ENCODE peak calls at places on chromosomes 4 and X, in six cellular contexts. One of them, this sample, is unnamed.

GRCh38 chr4:2412534-2412884 is 5.9 kb downstream of the ZFYVE28 start:
- DNase-seq in HepG2: no peak
- DNase-seq in IMR-90: no peak
- DNase-seq in transverse colon: peak
- DNase-seq in heart left ventricle: no peak
- DNase-seq in sigmoid colon: no peak
- DNase-seq in this sample: no peak

GRCh38 chr4:126269106-126269505 is 954.4 kb downstream of the FAT4 start:
- DNase-seq in HepG2: no peak
- DNase-seq in IMR-90: peak
- DNase-seq in transverse colon: no peak
- DNase-seq in heart left ventricle: peak
- DNase-seq in sigmoid colon: no peak
- DNase-seq in this sample: no peak

GRCh38 chrX:127313638-127314037 is 494.1 kb downstream of the PRR32 start:
- DNase-seq in HepG2: no peak
- DNase-seq in IMR-90: no peak
- DNase-seq in transverse colon: no peak
- DNase-seq in heart left ventricle: no peak
- DNase-seq in sigmoid colon: no peak
- DNase-seq in this sample: no peak

GRCh38 chr4:134911941-134912340 is 710.4 kb upstream of the PABPC4L start:
- DNase-seq in HepG2: no peak
- DNase-seq in IMR-90: no peak
- DNase-seq in transverse colon: no peak
- DNase-seq in heart left ventricle: no peak
- DNase-seq in sigmoid colon: no peak
- DNase-seq in this sample: no peak

GRCh38 chr4:158018090-158018808 is 154.6 kb downstream of the GASK1B start:
- DNase-seq in HepG2: no peak
- DNase-seq in IMR-90: no peak
- DNase-seq in transverse colon: no peak
- DNase-seq in heart left ventricle: no peak
- DNase-seq in sigmoid colon: no peak
- DNase-seq in this sample: no peak

GRCh38 chr4:163544407-163545038 is 50.0 kb downstream of the TMA16 start:
- DNase-seq in HepG2: peak
- DNase-seq in IMR-90: peak
- DNase-seq in transverse colon: peak
- DNase-seq in heart left ventricle: peak
- DNase-seq in sigmoid colon: peak
- DNase-seq in this sample: peak

GRCh38 chr4:2800691-2801596 is 8.1 kb downstream of the SH3BP2 start:
- DNase-seq in HepG2: peak
- DNase-seq in IMR-90: peak
- DNase-seq in transverse colon: peak
- DNase-seq in heart left ventricle: peak
- DNase-seq in sigmoid colon: peak
- DNase-seq in this sample: peak

GRCh38 chrX:111387470-111387869 is 24.5 kb downstream of the DCX start:
- DNase-seq in HepG2: no peak
- DNase-seq in IMR-90: no peak
- DNase-seq in transverse colon: no peak
- DNase-seq in heart left ventricle: no peak
- DNase-seq in sigmoid colon: no peak
- DNase-seq in this sample: no peak

GRCh38 chr4:56619160-56619559 is 61.9 kb downstream of the HOPX start:
- DNase-seq in HepG2: no peak
- DNase-seq in IMR-90: peak
- DNase-seq in transverse colon: no peak
- DNase-seq in heart left ventricle: no peak
- DNase-seq in sigmoid colon: no peak
- DNase-seq in this sample: peak

GRCh38 chr4:122963222-122963621 is 40.8 kb upstream of the NUDT6 start:
- DNase-seq in HepG2: no peak
- DNase-seq in IMR-90: peak
- DNase-seq in transverse colon: no peak
- DNase-seq in heart left ventricle: no peak
- DNase-seq in sigmoid colon: no peak
- DNase-seq in this sample: peak

GRCh38 chr4:133483600-133484246 is 334.6 kb downstream of the PCDH10 start:
- DNase-seq in HepG2: peak
- DNase-seq in IMR-90: peak
- DNase-seq in transverse colon: no peak
- DNase-seq in heart left ventricle: no peak
- DNase-seq in sigmoid colon: no peak
- DNase-seq in this sample: peak

GRCh38 chr4:15691346-15692140 is 9.9 kb downstream of the FAM200B start:
- DNase-seq in HepG2: peak
- DNase-seq in IMR-90: peak
- DNase-seq in transverse colon: no peak
- DNase-seq in heart left ventricle: no peak
- DNase-seq in sigmoid colon: no peak
- DNase-seq in this sample: peak

DNA sequence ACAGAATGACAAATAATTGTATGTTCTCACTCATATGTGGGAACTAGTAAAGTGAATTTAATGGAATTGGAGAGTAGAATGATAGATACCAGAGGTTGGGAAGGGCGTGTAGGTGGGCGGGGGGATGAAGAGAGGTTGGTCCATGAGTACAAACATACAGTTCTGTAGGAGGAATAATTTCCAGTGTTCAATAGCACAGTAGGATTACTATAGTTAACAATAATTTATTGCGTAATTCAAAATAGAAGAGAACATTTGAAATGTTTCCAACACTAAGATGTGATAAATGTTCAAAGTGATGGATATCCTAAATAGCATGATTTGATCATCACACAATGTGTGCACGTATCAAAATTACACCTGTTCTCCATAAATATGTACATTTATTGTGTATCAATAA is 106.2 kb upstream of the IL1RAPL2 start:
- DNase-seq in HepG2: no peak
- DNase-seq in IMR-90: no peak
- DNase-seq in transverse colon: no peak
- DNase-seq in heart left ventricle: no peak
- DNase-seq in sigmoid colon: no peak
- DNase-seq in this sample: no peak
- TF ChIP-seq POLR2A in HepG2: no peak
- TF ChIP-seq POLR2A in IMR-90: no peak
- TF ChIP-seq POLR2A in transverse colon: no peak
- TF ChIP-seq POLR2A in heart left ventricle: no peak
- TF ChIP-seq POLR2A in sigmoid colon: no peak
- TF ChIP-seq POLR2A in this sample: no peak

GRCh38 chr4:26076000-26076587 is 162.1 kb downstream of the SMIM20 start:
- DNase-seq in HepG2: no peak
- DNase-seq in IMR-90: peak
- DNase-seq in transverse colon: no peak
- DNase-seq in heart left ventricle: no peak
- DNase-seq in sigmoid colon: no peak
- DNase-seq in this sample: peak
- H3K4me3 ChIP-seq in HepG2: no peak
- H3K4me3 ChIP-seq in IMR-90: no peak
- H3K4me3 ChIP-seq in transverse colon: no peak
- H3K4me3 ChIP-seq in heart left ventricle: no peak
- H3K4me3 ChIP-seq in sigmoid colon: no peak
- H3K4me3 ChIP-seq in this sample: no peak

GRCh38 chr4:139734875-139735380 is 69.3 kb downstream of the MGST2 start:
- DNase-seq in HepG2: no peak
- DNase-seq in IMR-90: peak
- DNase-seq in transverse colon: peak
- DNase-seq in heart left ventricle: peak
- DNase-seq in sigmoid colon: peak
- DNase-seq in this sample: peak
- TF ChIP-seq POLR2A in HepG2: no peak
- TF ChIP-seq POLR2A in IMR-90: no peak
- TF ChIP-seq POLR2A in transverse colon: no peak
- TF ChIP-seq POLR2A in heart left ventricle: peak
- TF ChIP-seq POLR2A in sigmoid colon: no peak
- TF ChIP-seq POLR2A in this sample: no peak

GRCh38 chr4:23891064-23891421 is 1.2 kb upstream of the PPARGC1A start:
- DNase-seq in HepG2: no peak
- DNase-seq in IMR-90: no peak
- DNase-seq in transverse colon: no peak
- DNase-seq in heart left ventricle: no peak
- DNase-seq in sigmoid colon: no peak
- DNase-seq in this sample: no peak
- H3K4me3 ChIP-seq in HepG2: peak
- H3K4me3 ChIP-seq in IMR-90: no peak
- H3K4me3 ChIP-seq in transverse colon: peak
- H3K4me3 ChIP-seq in heart left ventricle: peak
- H3K4me3 ChIP-seq in sigmoid colon: peak
- H3K4me3 ChIP-seq in this sample: no peak

DNA sequence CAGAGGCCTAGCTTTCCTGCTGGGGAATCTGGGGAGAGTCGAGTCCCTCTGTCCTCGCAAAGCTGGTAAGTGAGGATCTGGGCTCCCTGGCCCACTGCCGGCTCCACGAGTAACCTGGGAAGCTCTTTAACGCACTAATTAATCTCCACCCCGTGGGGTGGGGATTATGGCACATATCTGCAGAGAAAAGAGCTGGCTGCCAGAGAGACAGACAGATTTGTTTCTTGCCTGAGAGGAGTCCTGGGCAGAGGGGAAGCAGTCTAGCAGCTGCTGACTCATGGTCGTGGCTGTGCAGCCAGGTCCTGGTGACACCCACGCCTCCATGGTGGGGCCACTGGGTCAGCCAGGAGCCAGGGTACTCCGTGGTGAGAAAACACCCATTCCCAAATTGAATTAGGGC is 14.0 kb downstream of the SORCS2 start:
- DNase-seq in HepG2: no peak
- DNase-seq in IMR-90: peak
- DNase-seq in transverse colon: no peak
- DNase-seq in heart left ventricle: no peak
- DNase-seq in sigmoid colon: no peak
- DNase-seq in this sample: no peak
- TF ChIP-seq POLR2A in HepG2: no peak
- TF ChIP-seq POLR2A in IMR-90: peak
- TF ChIP-seq POLR2A in transverse colon: no peak
- TF ChIP-seq POLR2A in heart left ventricle: no peak
- TF ChIP-seq POLR2A in sigmoid colon: no peak
- TF ChIP-seq POLR2A in this sample: no peak

DNA sequence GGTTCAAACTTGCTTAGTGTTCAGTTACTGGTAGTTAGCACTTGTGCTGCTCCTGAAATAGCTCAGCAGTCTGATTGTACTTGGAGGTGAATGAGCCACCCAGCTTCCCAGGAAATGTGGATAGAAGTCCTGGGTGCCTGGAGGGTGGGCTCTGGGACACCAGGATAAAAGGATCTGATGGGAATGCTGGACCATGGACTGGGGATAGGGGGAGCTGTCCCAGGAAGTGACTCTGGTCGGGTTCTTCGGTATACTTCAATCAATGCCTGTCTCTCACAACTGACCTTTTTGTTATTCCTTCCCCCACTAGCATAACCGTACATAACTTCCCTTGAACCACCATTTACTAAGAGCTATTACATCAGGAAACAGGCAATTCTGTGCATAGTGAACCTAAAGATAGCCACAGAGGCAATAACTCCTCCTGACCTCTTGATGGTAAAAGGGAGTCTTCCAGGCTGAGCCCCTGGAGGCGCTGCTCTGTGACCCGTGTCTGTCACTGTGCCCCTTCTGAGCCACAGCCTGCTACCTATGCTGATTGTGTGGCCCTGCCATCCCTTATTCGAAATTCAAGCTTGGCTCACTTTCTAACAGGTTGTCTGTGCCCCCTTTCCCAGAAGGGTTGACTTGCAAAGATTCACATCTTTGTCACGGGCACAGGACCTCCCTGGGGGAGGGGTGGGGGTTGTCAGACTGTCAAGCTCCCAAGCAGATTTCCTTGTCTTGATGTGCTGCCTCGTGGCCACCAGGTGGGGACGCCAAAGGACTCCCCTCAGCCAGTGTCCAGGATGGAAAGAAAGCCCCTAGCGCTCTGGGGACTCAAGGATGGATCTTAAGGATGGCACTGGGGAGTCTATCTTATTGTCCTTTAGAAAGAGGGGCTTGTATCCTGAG is 24.5 kb upstream of the WDR1 start:
- DNase-seq in HepG2: no peak
- DNase-seq in IMR-90: no peak
- DNase-seq in transverse colon: no peak
- DNase-seq in heart left ventricle: no peak
- DNase-seq in sigmoid colon: no peak
- DNase-seq in this sample: no peak
- H3K4me3 ChIP-seq in HepG2: no peak
- H3K4me3 ChIP-seq in IMR-90: no peak
- H3K4me3 ChIP-seq in transverse colon: no peak
- H3K4me3 ChIP-seq in heart left ventricle: no peak
- H3K4me3 ChIP-seq in sigmoid colon: no peak
- H3K4me3 ChIP-seq in this sample: no peak

GRCh38 chrX:39854772-39855747 is 242.7 kb downstream of the BCOR start:
- DNase-seq in HepG2: no peak
- DNase-seq in IMR-90: no peak
- DNase-seq in transverse colon: peak
- DNase-seq in heart left ventricle: no peak
- DNase-seq in sigmoid colon: no peak
- DNase-seq in this sample: peak
- TF ChIP-seq POLR2A in HepG2: no peak
- TF ChIP-seq POLR2A in IMR-90: no peak
- TF ChIP-seq POLR2A in transverse colon: no peak
- TF ChIP-seq POLR2A in heart left ventricle: no peak
- TF ChIP-seq POLR2A in sigmoid colon: no peak
- TF ChIP-seq POLR2A in this sample: no peak

DNA sequence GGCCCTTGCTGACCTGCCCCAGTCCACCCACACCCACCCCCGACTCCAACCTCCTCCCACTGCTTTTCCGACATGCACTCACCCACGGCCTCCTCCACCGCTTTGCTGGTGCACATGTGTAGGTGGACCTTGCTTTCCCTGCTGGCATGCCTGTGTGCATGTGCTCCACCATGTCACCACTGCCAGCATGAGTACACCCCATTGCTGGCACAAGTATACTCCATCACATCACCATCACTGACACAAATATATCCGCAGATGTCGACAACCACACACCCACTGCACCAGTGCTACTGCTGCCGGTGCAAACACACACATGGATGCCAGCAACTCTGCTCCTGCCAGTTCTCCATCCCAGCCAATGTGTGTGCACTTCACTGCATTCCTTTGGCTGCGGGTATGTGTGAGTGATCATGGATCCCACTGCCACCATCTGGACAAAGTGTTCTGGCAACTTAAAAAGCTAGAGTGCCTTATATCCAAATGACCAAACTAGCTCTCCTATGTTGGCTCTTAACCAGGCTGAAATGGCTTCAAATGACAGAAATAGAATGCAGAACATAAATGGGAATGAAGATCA is 1072.3 kb downstream of the RAPGEF2 start:
- DNase-seq in HepG2: no peak
- DNase-seq in IMR-90: no peak
- DNase-seq in transverse colon: no peak
- DNase-seq in heart left ventricle: no peak
- DNase-seq in sigmoid colon: no peak
- DNase-seq in this sample: no peak
- H3K4me3 ChIP-seq in HepG2: no peak
- H3K4me3 ChIP-seq in IMR-90: no peak
- H3K4me3 ChIP-seq in transverse colon: no peak
- H3K4me3 ChIP-seq in heart left ventricle: no peak
- H3K4me3 ChIP-seq in sigmoid colon: no peak
- H3K4me3 ChIP-seq in this sample: no peak

This sample was measured in NB4.